ENCODE peak calls at places on chromosomes 13 and 19, in six cellular contexts. Y is colonic mucosa; A is CD8-positive, alpha-beta memory T cell; P is CD4-positive, alpha-beta memory T cell; N is left ventricle myocardium inferior; O is cardiac muscle cell. Z is an unnamed sample.

GRCh38 chr19:3124630-3125029 is 11.2 kb upstream of the GNA15 start:
- DNase-seq in Y (no peak), A (no peak), P (no peak), N (no peak), O (no peak), Z (no peak)

GRCh38 chr19:8352134-8352827 is 9.2 kb upstream of the KANK3 start:
- DNase-seq in Y (no peak), A (no peak), P (no peak), N (no peak), O (peak; percentile 61), Z (no peak)

GRCh38 chr19:30371960-30372824 is at the start of gene ZNF536:
- DNase-seq in Y (no peak), A (no peak), P (no peak), N (no peak), O (no peak), Z (no peak)

GRCh38 chr13:58051807-58052375 is 420.3 kb downstream of the PCDH17 start:
- DNase-seq in Y (no peak), A (no peak), P (no peak), N (no peak), O (no peak), Z (no peak)

GRCh38 chr13:80442613-80443012 is 101.7 kb upstream of the SPRY2 start:
- DNase-seq in Y (no peak), A (no peak), P (no peak), N (no peak), O (no peak), Z (no peak)

GRCh38 chr19:46718157-46718933 is 1.4 kb upstream of the PRKD2 start:
- DNase-seq in Y (peak; percentile 63), A (peak; percentile 42), P (peak; percentile 79), N (no peak), O (peak; percentile 41), Z (no peak)

GRCh38 chr13:20174656-20175405 is 14.0 kb upstream of the GJA3 start:
- DNase-seq in Y (peak; percentile 70), A (no peak), P (no peak), N (peak; percentile 42), O (peak; percentile 94), Z (peak; percentile 23)

GRCh38 chr19:9801976-9802375 is 16.9 kb downstream of the FBXL12 start:
- DNase-seq in Y (no peak), A (no peak), P (no peak), N (no peak), O (no peak), Z (peak; percentile 58)

GRCh38 chr13:77443511-77443910 is 92.0 kb upstream of the SCEL start:
- DNase-seq in Y (no peak), A (no peak), P (no peak), N (no peak), O (no peak), Z (no peak)

GRCh38 chr13:43786766-43787517 is at the start of gene ENOX1:
- DNase-seq in Y (peak; percentile 22), A (no peak), P (peak; percentile 13), N (peak; percentile 77), O (peak; percentile 84), Z (peak; percentile 84)

GRCh38 chr19:50476943-50477264 is 256 bp upstream of the GARIN5A start:
- DNase-seq in Y (no peak), A (no peak), P (no peak), N (no peak), O (no peak), Z (no peak)

GRCh38 chr19:50477751-50478515 is 1.3 kb upstream of the GARIN5A start:
- DNase-seq in Y (no peak), A (no peak), P (no peak), N (no peak), O (no peak), Z (no peak)

GRCh38 chr19:50476224-50476942 is at the start of the genes EMC10 and GARIN5A:
- DNase-seq in Y (peak; percentile 93), A (peak; percentile 87), P (peak; percentile 94), N (peak; percentile 90), O (peak; percentile 97), Z (peak; percentile 94)

GRCh38 chr19:50475736-50476223 is 527 bp upstream of the EMC10 start:
- DNase-seq in Y (no peak), A (no peak), P (no peak), N (no peak), O (no peak), Z (no peak)

DNA sequence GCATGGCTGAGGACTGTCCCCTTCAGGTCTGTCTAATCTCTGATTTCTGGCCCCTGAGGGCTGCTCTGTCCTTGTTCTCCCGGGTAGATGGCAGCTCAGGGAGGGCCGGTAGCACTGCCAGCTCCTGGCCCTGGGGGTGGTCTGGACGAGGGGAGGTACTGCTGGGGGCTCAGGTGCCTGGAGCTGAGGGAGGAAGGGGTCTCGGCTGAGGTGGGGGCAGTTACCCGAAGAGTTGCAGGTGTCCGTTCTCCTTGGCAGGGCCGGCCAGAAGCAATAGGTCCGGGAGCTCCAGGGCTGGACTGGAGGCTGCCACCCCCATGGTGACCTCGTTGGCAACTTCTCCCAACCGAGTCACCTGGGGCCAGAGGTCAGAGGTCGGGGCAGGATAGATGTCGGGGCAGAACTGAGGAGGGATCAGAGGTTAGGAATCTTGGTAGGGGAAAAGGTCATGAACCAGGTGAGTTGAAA is 1.2 kb upstream of the EMC10 start:
- DNase-seq in Y (no peak), A (no peak), P (no peak), N (no peak), O (no peak), Z (no peak)
- H3K4me1 ChIP-seq in Y (peaks cover 8% of the 10 kb centered on the region), A (peaks cover 26% of the 10 kb centered on the region), P (peaks cover 25% of the 10 kb centered on the region), N (peaks cover 32% of the 10 kb centered on the region), O (peaks cover 4% of the 10 kb centered on the region), Z (peaks cover 9% of the 10 kb centered on the region)

GRCh38 chr19:28397311-28397710 is 815.6 kb downstream of the UQCRFS1 start:
- DNase-seq in Y (no peak), A (no peak), P (no peak), N (no peak), O (no peak), Z (no peak)

GRCh38 chr19:28393574-28394336 is 819.2 kb downstream of the UQCRFS1 start:
- DNase-seq in Y (no peak), A (no peak), P (no peak), N (no peak), O (no peak), Z (no peak)

GRCh38 chr19:28399187-28399586 is 813.8 kb downstream of the UQCRFS1 start:
- DNase-seq in Y (no peak), A (no peak), P (no peak), N (no peak), O (no peak), Z (no peak)

GRCh38 chr19:28394705-28395104 is 818.2 kb downstream of the UQCRFS1 start:
- DNase-seq in Y (no peak), A (no peak), P (no peak), N (no peak), O (no peak), Z (no peak)

GRCh38 chr19:28396259-28396940 is 816.6 kb downstream of the UQCRFS1 start:
- DNase-seq in Y (no peak), A (no peak), P (no peak), N (no peak), O (no peak), Z (peak; percentile 33)
- H3K4me1 ChIP-seq in Y (no peaks in the 10 kb centered on the region), A (peaks cover 12% of the 10 kb centered on the region), P (no peaks in the 10 kb centered on the region), N (no peaks in the 10 kb centered on the region), O (no peaks in the 10 kb centered on the region), Z (no peaks in the 10 kb centered on the region)

DNA sequence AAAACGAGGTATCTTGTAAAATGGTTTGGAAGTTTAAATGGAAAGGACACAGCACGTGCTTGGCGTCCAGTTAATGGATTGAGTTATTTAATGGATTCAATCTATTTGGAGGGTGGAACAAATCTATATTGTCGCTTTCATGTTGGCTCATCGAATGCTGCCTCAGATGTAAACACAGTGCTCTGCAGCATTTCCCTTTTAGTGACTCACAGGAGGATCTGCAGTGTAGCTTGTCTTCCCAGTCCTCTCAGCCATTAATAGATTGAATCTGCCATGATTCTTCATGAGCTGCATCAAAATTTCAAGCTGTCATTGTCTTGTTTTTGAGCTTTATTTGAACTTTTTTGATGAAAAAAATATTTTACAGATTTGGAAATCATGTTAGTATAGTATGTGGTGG is 44.7 kb downstream of the DHRS12 start:
- DNase-seq in Y (no peak), A (no peak), P (no peak), N (no peak), O (no peak), Z (no peak)
- H3K4me1 ChIP-seq in Y (no peaks in the 10 kb centered on the region), A (peaks cover 5% of the 10 kb centered on the region), P (peaks cover 11% of the 10 kb centered on the region), N (peaks cover 10% of the 10 kb centered on the region), O (peaks cover 27% of the 10 kb centered on the region), Z (peaks cover 8% of the 10 kb centered on the region)

GRCh38 chr19:41861098-41861768 is 1.2 kb downstream of the RPS19 start:
- DNase-seq in Y (no peak), A (no peak), P (no peak), N (no peak), O (no peak), Z (no peak)
- H3K4me1 ChIP-seq in Y (peaks cover 11% of the 10 kb centered on the region), A (peaks cover 57% of the 10 kb centered on the region), P (peaks cover 60% of the 10 kb centered on the region), N (peaks cover 61% of the 10 kb centered on the region), O (peaks cover 10% of the 10 kb centered on the region), Z (peaks cover 20% of the 10 kb centered on the region)

GRCh38 chr13:110281736-110282135 is 25.2 kb downstream of the COL4A1 start:
- DNase-seq in Y (no peak), A (no peak), P (no peak), N (no peak), O (no peak), Z (no peak)

GRCh38 chr13:110284809-110285519 is 22.0 kb downstream of the COL4A1 start:
- DNase-seq in Y (no peak), A (no peak), P (no peak), N (no peak), O (no peak), Z (no peak)

GRCh38 chr13:110285991-110286923 is 20.7 kb downstream of the COL4A1 start:
- DNase-seq in Y (no peak), A (no peak), P (no peak), N (no peak), O (no peak), Z (no peak)

GRCh38 chr13:110282316-110282841 is 24.6 kb downstream of the COL4A1 start:
- DNase-seq in Y (no peak), A (no peak), P (no peak), N (no peak), O (no peak), Z (no peak)

GRCh38 chr13:110283661-110284516 is 23.1 kb downstream of the COL4A1 start:
- DNase-seq in Y (no peak), A (no peak), P (no peak), N (no peak), O (peak; percentile 61), Z (no peak)
- H3K4me1 ChIP-seq in Y (no peaks in the 10 kb centered on the region), A (no peaks in the 10 kb centered on the region), P (no peaks in the 10 kb centered on the region), N (peaks cover 95% of the 10 kb centered on the region), O (peaks cover 12% of the 10 kb centered on the region), Z (peaks cover 11% of the 10 kb centered on the region)